ENCODE peak calls at places on chromosomes 11 and 22, in eight cellular contexts. T, Q, F, L, Y, X, N and R are unnamed samples.

GRCh38 chr11:2442554-2442953 is 1.8 kb downstream of the TRPM5 start:
- DNase-seq in L (no peak), T (no peak), X (no peak), F (no peak), Q (no peak), Y (no peak), N (no peak), R (no peak)

GRCh38 chr11:99260696-99261095 is 239.9 kb downstream of the CNTN5 start:
- DNase-seq in X (no peak), F (peak; percentile 95), T (no peak), Y (no peak), L (no peak), N (no peak), Q (no peak), R (no peak)

GRCh38 chr11:64558869-64559268 is 32.2 kb upstream of the SLC22A12 start:
- DNase-seq in Q (no peak), T (no peak), X (no peak), F (no peak), N (no peak), L (no peak), Y (no peak), R (no peak)

GRCh38 chr22:29194269-29194668 is 11.4 kb upstream of the EMID1 start:
- DNase-seq in L (no peak), Y (no peak), F (no peak), N (no peak), Q (no peak), T (no peak), X (no peak), R (no peak)

GRCh38 chr11:2803186-2804057 is 82.2 kb downstream of the CDKN1C start:
- DNase-seq in N (no peak), Y (peak; percentile 13), T (no peak), Q (no peak), L (no peak), X (no peak), F (no peak), R (no peak)

GRCh38 chr11:107665016-107665415 is 46.8 kb downstream of the SLN start:
- DNase-seq in L (no peak), Q (no peak), N (no peak), X (no peak), F (no peak), Y (no peak), T (no peak), R (no peak)

GRCh38 chr22:45284705-45285305 is at the start of gene UPK3A:
- DNase-seq in T (peak; percentile 28), F (peak; percentile 68), X (no peak), Q (no peak), Y (peak; percentile 48), L (peak; percentile 8), N (no peak), R (no peak)

GRCh38 chr11:96146765-96147164 is 196.2 kb downstream of the MAML2 start:
- DNase-seq in X (no peak), Y (no peak), N (no peak), L (no peak), T (no peak), F (no peak), Q (no peak), R (no peak)

GRCh38 chr11:69936750-69937149 is 117.5 kb upstream of the FGF3 start:
- DNase-seq in X (no peak), F (no peak), T (no peak), Y (no peak), N (no peak), L (no peak), Q (no peak), R (no peak)

GRCh38 chr22:46972256-46972655 is 209.8 kb downstream of the TBC1D22A start:
- DNase-seq in T (no peak), F (no peak), Q (no peak), N (no peak), L (no peak), X (no peak), Y (no peak), R (no peak)

GRCh38 chr11:114039551-114039950 is 20.0 kb upstream of the ZBTB16 start:
- DNase-seq in N (no peak), L (no peak), X (no peak), Q (no peak), F (no peak), Y (no peak), T (no peak), R (no peak)

GRCh38 chr11:420911-421321 is 6.1 kb upstream of the SIGIRR start:
- DNase-seq in L (no peak), N (no peak), T (no peak), X (no peak), Q (no peak), Y (no peak), F (no peak), R (no peak)

GRCh38 chr11:65530157-65530496 is 5.2 kb downstream of the SCYL1 start:
- DNase-seq in X (no peak), T (peak; percentile 23), L (no peak), N (no peak), Q (no peak), F (peak; percentile 68), Y (no peak), R (no peak)

GRCh38 chr11:113351061-113351460 is 36.5 kb upstream of the ANKK1 start:
- DNase-seq in Y (no peak), N (no peak), L (peak; percentile 92), X (no peak), F (no peak), Q (no peak), T (no peak), R (no peak)

GRCh38 chr11:9530020-9530628 is 43.3 kb upstream of the WEE1 start:
- DNase-seq in Q (no peak), T (no peak), F (no peak), Y (no peak), X (no peak), L (no peak), N (no peak), R (no peak)

GRCh38 chr22:37681001-37681424 is 5.1 kb upstream of the NOL12 start:
- DNase-seq in Y (no peak), L (no peak), F (no peak), X (no peak), Q (no peak), N (peak; percentile 13), T (peak; percentile 70), R (no peak)

GRCh38 chr22:34414467-34415440 is 494.5 kb upstream of the LARGE1 start:
- DNase-seq in X (no peak), T (peak; percentile 3), L (peak; percentile 52), Y (no peak), N (no peak), F (peak; percentile 98), Q (no peak), R (no peak)

GRCh38 chr11:84193706-84194105 is 907.5 kb upstream of the CCDC90B start:
- DNase-seq in Y (no peak), Q (no peak), L (no peak), N (no peak), F (no peak), T (no peak), X (no peak), R (no peak)

GRCh38 chr11:63908631-63909491 is 8.1 kb downstream of the RCOR2 start:
- DNase-seq in Y (peak; percentile 77), L (no peak), X (no peak), T (no peak), Q (no peak), N (no peak), F (no peak), R (no peak)

GRCh38 chr22:42719133-42719532 is 1.5 kb downstream of the A4GALT start:
- DNase-seq in T (peak; percentile 52), F (no peak), X (no peak), L (no peak), Q (no peak), N (no peak), Y (no peak), R (no peak)

GRCh38 chr11:17613428-17613962 is 66.4 kb downstream of the OTOG start:
- DNase-seq in L (no peak), F (no peak), T (no peak), Q (no peak), Y (no peak), N (no peak), X (no peak), R (no peak)

GRCh38 chr11:22627421-22627820 is 1.8 kb upstream of the FANCF start:
- DNase-seq in X (no peak), F (no peak), L (no peak), Y (no peak), N (no peak), T (no peak), Q (no peak), R (no peak)

GRCh38 chr22:48952256-48953102 is 875.2 kb downstream of the BRD1 start:
- DNase-seq in L (no peak), F (no peak), X (no peak), N (no peak), Y (peak; percentile 6), T (no peak), Q (no peak), R (no peak)

GRCh38 chr22:19429950-19430889 is 1.3 kb downstream of the HIRA start:
- DNase-seq in X (no peak), L (no peak), F (peak; percentile 50), N (no peak), Y (no peak), T (peak; percentile 73), Q (no peak), R (no peak)

GRCh38 chr11:115552151-115552550 is 47.9 kb upstream of the CADM1 start:
- DNase-seq in N (no peak), L (no peak), F (no peak), X (no peak), T (no peak), Y (no peak), Q (no peak), R (no peak)

GRCh38 chr22:23774114-23774921 is 1.7 kb downstream of the MMP11 start:
- DNase-seq in F (no peak), X (no peak), Y (no peak), T (no peak), N (no peak), L (no peak), Q (no peak), R (no peak)

GRCh38 chr11:111019931-111020381 is 225.6 kb upstream of the POU2AF2 start:
- DNase-seq in F (no peak), T (peak; percentile 15), X (no peak), N (no peak), Q (no peak), L (no peak), Y (no peak), R (no peak)

GRCh38 chr11:13837286-13837685 is 125.2 kb upstream of the SPON1 start:
- DNase-seq in Y (no peak), T (peak; percentile 33), Q (no peak), X (no peak), F (no peak), N (peak; percentile 5), L (no peak), R (no peak)

GRCh38 chr22:30248484-30248883 is 1.9 kb upstream of the LIF start:
- DNase-seq in L (no peak), F (no peak), T (no peak), X (no peak), Q (no peak), N (no peak), Y (no peak), R (no peak)

GRCh38 chr11:34840736-34841386 is 75.3 kb downstream of the APIP start:
- DNase-seq in F (peak; percentile 82), T (peak; percentile 35), Q (no peak), X (no peak), N (no peak), L (no peak), Y (no peak), R (no peak)

GRCh38 chr11:60987577-60988277 is 16.2 kb downstream of the CD6 start:
- DNase-seq in Y (peak; percentile 3), Q (no peak), T (no peak), N (no peak), X (no peak), L (no peak), F (no peak), R (no peak)

GRCh38 chr11:31050061-31050790 is 319.3 kb downstream of the DCDC1 start:
- DNase-seq in L (peak; percentile 40), Y (no peak), X (peak; percentile 86), Q (no peak), T (no peak), N (no peak), F (peak; percentile 78), R (no peak)

GRCh38 chr11:57751676-57752253 is at the start of gene BTBD18:
- DNase-seq in X (no peak), Y (no peak), L (no peak), F (peak; percentile 84), N (no peak), Q (no peak), T (peak; percentile 82), R (no peak)

GRCh38 chr11:66546368-66546965 is at the start of gene ACTN3:
- DNase-seq in T (peak; percentile 36), Y (peak; percentile 60), X (no peak), L (no peak), F (peak; percentile 57), Q (no peak), N (no peak), R (no peak)